ENCODE peak calls at places on chromosomes 1 and 21, in seven cellular contexts. P is astrocyte of the spinal cord, L is kidney epithelial cell, Q is cardiac fibroblast, X is testis, K is left ventricle myocardium inferior, O is suprapubic skin. T is an unnamed sample.

GRCh38 chr1:107640207-107640606 is 324.8 kb downstream of the VAV3 start:
- DNase-seq in K (no peak), L (no peak), Q (no peak), O (no peak), P (no peak), X (no peak), T (no peak)

GRCh38 chr1:187928717-187929116 is 1100.0 kb downstream of the PLA2G4A start:
- DNase-seq in P (no peak), K (no peak), X (no peak), Q (no peak), O (no peak), L (no peak), T (no peak)

GRCh38 chr1:116508984-116509980 is 61.5 kb downstream of the CD58 start:
- DNase-seq in L (peak; percentile 74), P (peak; percentile 92), Q (peak; percentile 91), O (no peak), K (no peak), X (no peak), T (no peak)

GRCh38 chr1:53619811-53620619 is 118.9 kb downstream of the GLIS1 start:
- DNase-seq in L (no peak), O (peak; percentile 44), K (no peak), Q (peak; percentile 10), X (peak; percentile 11), P (peak; percentile 18), T (no peak)

GRCh38 chr1:17636612-17637011 is 97.1 kb downstream of the ARHGEF10L start:
- DNase-seq in P (peak; percentile 43), K (no peak), X (no peak), Q (peak; percentile 46), L (no peak), O (no peak), T (no peak)

GRCh38 chr1:13228343-13228781 is 2.4 kb upstream of the PRAMEF18 start:
- DNase-seq in K (no peak), Q (no peak), L (no peak), O (no peak), P (no peak), X (peak; percentile 63), T (peak; percentile 22)

GRCh38 chr1:164783778-164784555 is 225.0 kb downstream of the PBX1 start:
- DNase-seq in L (no peak), P (peak; percentile 55), O (no peak), X (no peak), Q (no peak), K (peak; percentile 51), T (no peak)

GRCh38 chr21:42572906-42573495 is 59.3 kb downstream of the SLC37A1 start:
- DNase-seq in K (no peak), L (no peak), X (no peak), O (peak; percentile 69), Q (no peak), P (no peak), T (peak; percentile 6)

GRCh38 chr21:16195896-16196443 is 466.2 kb downstream of the USP25 start:
- DNase-seq in Q (peak; percentile 50), O (no peak), P (peak; percentile 48), L (no peak), K (no peak), X (no peak), T (no peak)

GRCh38 chr1:200410566-200410878 is 686 bp upstream of the ZNF281 start:
- DNase-seq in Q (no peak), K (no peak), P (peak; percentile 20), O (no peak), X (no peak), L (no peak), T (no peak)

GRCh38 chr1:31336687-31337467 is 36.0 kb downstream of the FABP3 start:
- DNase-seq in Q (no peak), L (no peak), K (no peak), X (peak; percentile 20), O (no peak), P (no peak), T (no peak)

GRCh38 chr1:99621340-99621901 is 24.5 kb upstream of the PALMD start:
- DNase-seq in L (peak; percentile 41), Q (peak; percentile 30), X (no peak), K (no peak), P (peak; percentile 32), O (no peak), T (no peak)

GRCh38 chr1:175628548-175629317 is 114.7 kb downstream of the TNR start:
- DNase-seq in P (no peak), X (peak; percentile 17), Q (no peak), O (no peak), K (peak; percentile 22), L (no peak), T (no peak)

GRCh38 chr1:176102243-176102642 is 104.8 kb downstream of the COP1 start:
- DNase-seq in P (peak; percentile 25), X (no peak), L (no peak), O (no peak), K (no peak), Q (peak; percentile 55), T (no peak)

GRCh38 chr1:72178266-72178665 is 104.1 kb downstream of the NEGR1 start:
- DNase-seq in P (peak; percentile 34), O (no peak), K (no peak), Q (peak; percentile 54), L (peak; percentile 56), X (no peak), T (no peak)

GRCh38 chr1:199174336-199174735 is 535.5 kb downstream of the PTPRC start:
- DNase-seq in K (no peak), X (no peak), O (no peak), Q (no peak), P (no peak), L (no peak), T (no peak)

GRCh38 chr1:212213754-212214153 is 71.5 kb upstream of the PPP2R5A start:
- DNase-seq in X (no peak), Q (no peak), P (no peak), O (no peak), K (no peak), L (no peak), T (no peak)

GRCh38 chr1:37274896-37275631 is 199.3 kb upstream of the ZC3H12A start:
- DNase-seq in L (no peak), K (no peak), Q (no peak), P (no peak), X (peak; percentile 20), O (no peak), T (no peak)

GRCh38 chr1:55071477-55071876 is 32.1 kb downstream of the PCSK9 start:
- DNase-seq in K (no peak), P (peak; percentile 47), O (no peak), Q (peak; percentile 69), X (peak; percentile 62), L (no peak), T (peak; percentile 60)

GRCh38 chr1:117656202-117656641 is 50.4 kb downstream of the TENT5C start:
- DNase-seq in O (no peak), L (no peak), P (no peak), Q (no peak), X (no peak), K (no peak), T (no peak)

GRCh38 chr1:73327998-73328397 is 870.0 kb downstream of the LRRIQ3 start:
- DNase-seq in X (no peak), K (no peak), Q (no peak), L (no peak), P (no peak), O (no peak), T (no peak)

GRCh38 chr21:37683396-37684114 is 232.7 kb downstream of the KCNJ6 start:
- DNase-seq in Q (no peak), X (no peak), O (no peak), L (no peak), P (no peak), K (no peak), T (no peak)

DNA sequence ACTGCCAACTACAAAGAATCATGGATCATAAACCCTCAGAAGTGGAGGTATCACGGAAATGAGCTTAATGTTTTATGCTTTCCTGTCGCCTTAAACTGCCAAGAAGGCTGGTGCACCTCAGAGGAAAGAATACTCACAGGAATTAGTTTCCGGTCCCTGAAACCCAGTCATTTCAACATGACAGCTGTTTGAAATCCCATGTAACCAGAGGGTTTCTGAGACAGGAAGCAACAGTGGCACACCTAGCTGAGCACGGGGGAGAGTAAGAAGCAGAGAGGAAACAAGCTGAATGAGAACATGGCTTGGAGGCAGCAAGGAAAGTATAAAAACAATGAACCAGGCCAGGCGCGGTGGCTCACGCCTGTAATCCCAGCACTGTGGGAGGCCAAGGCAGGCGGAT is 3.9 kb downstream of the JAK1 start:
- DNase-seq in X (no peak), O (no peak), Q (no peak), L (peak; percentile 70), K (no peak), P (no peak), T (no peak)
- H3K4me3 ChIP-seq in X (no peak overlapping the region), O (no peak overlapping the region), Q (no peak overlapping the region), L (no peak overlapping the region), K (no peak overlapping the region), P (no peak overlapping the region), T (no peak overlapping the region)

DNA sequence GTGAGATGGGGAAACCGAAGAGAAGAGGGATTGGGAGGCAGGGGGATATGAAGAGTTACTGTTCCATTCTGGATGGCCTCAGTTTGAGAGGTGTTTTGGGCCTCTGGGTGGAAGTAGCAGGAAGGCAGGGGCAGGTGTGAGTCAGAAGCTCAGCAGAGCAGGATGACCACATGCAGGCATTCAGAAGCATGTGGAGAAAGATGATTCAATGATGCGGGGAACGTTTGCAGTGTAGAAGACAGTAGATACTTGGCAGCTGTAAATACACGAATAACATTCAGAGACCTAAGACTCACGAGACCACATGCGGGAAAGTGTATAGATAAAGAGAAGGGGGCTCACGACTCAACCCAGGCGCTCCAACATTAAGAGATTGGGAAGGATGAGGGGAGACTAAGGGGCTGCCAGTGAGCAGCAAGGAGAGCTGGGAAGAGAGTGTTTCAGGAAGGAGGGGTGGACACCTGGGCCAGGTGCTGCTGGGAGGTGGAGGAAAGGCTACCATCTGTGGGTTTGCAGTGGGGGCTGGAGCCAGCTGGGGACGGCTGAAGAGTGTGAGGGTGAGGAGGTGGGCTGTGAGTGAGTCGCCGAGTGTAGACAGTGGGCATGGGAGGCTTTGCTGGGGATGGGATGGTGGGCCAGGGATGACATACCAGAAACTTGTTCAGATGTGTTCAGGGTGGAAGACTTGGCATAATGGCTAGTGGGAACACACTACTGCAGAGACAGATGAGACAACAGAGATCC is 5.8 kb upstream of the EPS8L3 start:
- DNase-seq in P (peak; percentile 78), O (peak; percentile 49), L (peak; percentile 51), K (peak; percentile 7), X (no peak), Q (peak; percentile 90), T (no peak)
- TF ChIP-seq CTCF in P (no peak), O (no peak), L (no peak), K (no peak), X (no peak), Q (no peak), T (no peak)

GRCh38 chr1:16017076-16017460 is 775 bp downstream of the HSPB7 start:
- DNase-seq in P (no peak), K (no peak), O (no peak), Q (no peak), X (no peak), L (no peak), T (no peak)
- H3K4me3 ChIP-seq in P (no peak overlapping the region), K (peak overlapping the region; percentile 74), O (no peak overlapping the region), Q (no peak overlapping the region), X (no peak overlapping the region), L (no peak overlapping the region), T (no peak overlapping the region)

GRCh38 chr1:180489976-180490375 is 12.4 kb downstream of the ACBD6 start:
- DNase-seq in Q (no peak), X (no peak), P (no peak), K (no peak), O (no peak), L (no peak), T (no peak)
- TF ChIP-seq CTCF in Q (no peak), X (no peak), P (no peak), K (no peak), O (no peak), L (no peak), T (no peak)

T was measured in WERI-Rb-1.